ENCODE peak calls at places on chromosomes 4 and X, in seven cellular contexts. W is left kidney, H is NAMALWA, P is iPS-NIHi11, E is mesothelial cell of epicardium, B is mucosa of gallbladder, L is foreskin fibroblast. O is an unnamed sample.

GRCh38 chr4:168408620-168409019 is 71.7 kb downstream of the DDX60L start:
- DNase-seq in P (peak), E (no peak), B (peak), L (peak), H (no peak), W (peak), O (no peak)

GRCh38 chr4:168724243-168724642 is 227.4 kb downstream of the PALLD start:
- DNase-seq in W (no peak), E (no peak), H (no peak), L (no peak), P (no peak), B (no peak), O (no peak)

GRCh38 chrX:154719132-154719675 is 31.7 kb downstream of the GAB3 start:
- DNase-seq in W (no peak), L (peak), E (no peak), P (no peak), H (no peak), B (no peak), O (no peak)

GRCh38 chrX:68286076-68286475 is 147.2 kb downstream of the OPHN1 start:
- DNase-seq in H (no peak), W (no peak), L (no peak), B (no peak), P (no peak), E (no peak), O (no peak)

GRCh38 chr4:114729339-114729738 is 130.7 kb downstream of the UGT8 start:
- DNase-seq in H (no peak), L (no peak), P (no peak), W (no peak), B (no peak), E (no peak), O (no peak)

GRCh38 chrX:67523002-67523711 is 20.7 kb upstream of the AR start:
- DNase-seq in W (no peak), P (no peak), L (no peak), B (no peak), E (no peak), H (no peak), O (no peak)

GRCh38 chr4:108425988-108426387 is 194.4 kb upstream of the RPL34 start:
- DNase-seq in P (no peak), H (no peak), E (no peak), L (peak), B (no peak), W (no peak), O (no peak)

GRCh38 chr4:7598939-7599790 is 164.4 kb upstream of the PSAPL1 start:
- DNase-seq in W (no peak), L (no peak), B (no peak), H (no peak), P (no peak), E (no peak), O (no peak)

GRCh38 chr4:181261279-181261678 is 981.9 kb upstream of the TENM3 start:
- DNase-seq in W (peak), E (no peak), P (peak), L (no peak), H (peak), B (no peak), O (peak)

GRCh38 chr4:52633846-52634245 is 25.3 kb downstream of the USP46 start:
- DNase-seq in H (no peak), E (no peak), B (no peak), L (no peak), P (no peak), W (no peak), O (no peak)

GRCh38 chr4:98516441-98517323 is 141.7 kb downstream of the TSPAN5 start:
- DNase-seq in E (no peak), B (no peak), L (peak), W (no peak), H (no peak), P (no peak), O (no peak)

GRCh38 chrX:153871946-153872878 is 13.8 kb downstream of the L1CAM start:
- DNase-seq in P (no peak), H (no peak), W (no peak), E (no peak), L (no peak), B (no peak), O (no peak)

GRCh38 chrX:40005290-40006011 is 92.3 kb downstream of the BCOR start:
- DNase-seq in W (peak), P (peak), H (no peak), B (no peak), E (no peak), L (no peak), O (no peak)

GRCh38 chrX:99901091-99901490 is 509.0 kb downstream of the PCDH19 start:
- DNase-seq in B (no peak), H (no peak), L (no peak), W (no peak), P (no peak), E (no peak), O (peak)

GRCh38 chr4:38926917-38927316 is 59.3 kb downstream of the FAM114A1 start:
- DNase-seq in E (no peak), H (no peak), L (no peak), B (no peak), W (peak), P (no peak), O (no peak)

GRCh38 chr4:17091104-17091503 is 192.7 kb upstream of the LDB2 start:
- DNase-seq in H (no peak), L (no peak), P (no peak), E (no peak), W (no peak), B (no peak), O (no peak)

GRCh38 chr4:159051245-159052071 is 51.4 kb upstream of the RAPGEF2 start:
- DNase-seq in P (no peak), E (no peak), L (peak), H (peak), B (peak), W (peak), O (peak)

GRCh38 chrX:63657821-63658220 is 127.2 kb downstream of the ARHGEF9 start:
- DNase-seq in P (no peak), E (no peak), W (no peak), L (peak), H (no peak), B (no peak), O (peak)

GRCh38 chrX:77415161-77415560 is 32.0 kb upstream of the FGF16 start:
- DNase-seq in W (no peak), E (no peak), H (peak), P (peak), B (no peak), L (peak), O (peak)

GRCh38 chrX:150983526-150984163 is 510 bp downstream of the HMGB3 start:
- DNase-seq in W (peak), P (no peak), L (peak), E (no peak), B (no peak), H (no peak), O (no peak)

GRCh38 chrX:98379134-98379533 is 1495.4 kb downstream of the RPA4 start:
- DNase-seq in E (no peak), B (no peak), L (no peak), P (no peak), W (no peak), H (no peak), O (no peak)

GRCh38 chr4:71460368-71460767 is 121.5 kb downstream of the SLC4A4 start:
- DNase-seq in B (no peak), P (no peak), W (peak), L (no peak), H (no peak), E (no peak), O (no peak)

GRCh38 chrX:81377329-81377728 is 175.4 kb downstream of the SH3BGRL start:
- DNase-seq in W (peak), B (no peak), L (peak), P (peak), H (peak), E (no peak), O (peak)

GRCh38 chrX:1027133-1027532 is 185.3 kb downstream of the CRLF2 start:
- DNase-seq in L (no peak), W (no peak), H (no peak), E (no peak), P (no peak), B (no peak), O (no peak)